ENCODE peak calls at places on chromosomes 1 and 21, in seven cellular contexts. One of them, this sample, is unnamed.

GRCh38 chr1:90344963-90345730 is 350.2 kb downstream of the ZNF326 start:
- DNase-seq in nephron progenitor cell: no peak
- DNase-seq in BE2C: no peak
- DNase-seq in HCT116: no peak
- DNase-seq in cardiac fibroblast: peak; percentile 0
- DNase-seq in CD8-positive, alpha-beta T cell: no peak
- DNase-seq in fibroblast of mammary gland: no peak
- DNase-seq in this sample: no peak

GRCh38 chr1:86950712-86951111 is 36.3 kb downstream of the HS2ST1 start:
- DNase-seq in BE2C: no peak
- DNase-seq in HCT116: no peak
- DNase-seq in CD8-positive, alpha-beta T cell: no peak
- DNase-seq in cardiac fibroblast: no peak
- DNase-seq in nephron progenitor cell: no peak
- DNase-seq in fibroblast of mammary gland: no peak
- DNase-seq in this sample: no peak

GRCh38 chr21:31337991-31338891 is 5.8 kb downstream of the TIAM1 start:
- DNase-seq in fibroblast of mammary gland: no peak
- DNase-seq in BE2C: no peak
- DNase-seq in HCT116: no peak
- DNase-seq in cardiac fibroblast: no peak
- DNase-seq in CD8-positive, alpha-beta T cell: no peak
- DNase-seq in nephron progenitor cell: no peak
- DNase-seq in this sample: no peak

GRCh38 chr1:51627672-51628071 is 10.8 kb downstream of the OSBPL9 start:
- DNase-seq in BE2C: peak; percentile 6
- DNase-seq in HCT116: no peak
- DNase-seq in CD8-positive, alpha-beta T cell: no peak
- DNase-seq in fibroblast of mammary gland: peak; percentile 72
- DNase-seq in cardiac fibroblast: peak; percentile 79
- DNase-seq in nephron progenitor cell: no peak
- DNase-seq in this sample: no peak

GRCh38 chr1:96926176-96926575 is 204.6 kb downstream of the PTBP2 start:
- DNase-seq in BE2C: no peak
- DNase-seq in fibroblast of mammary gland: no peak
- DNase-seq in nephron progenitor cell: no peak
- DNase-seq in cardiac fibroblast: no peak
- DNase-seq in CD8-positive, alpha-beta T cell: no peak
- DNase-seq in HCT116: no peak
- DNase-seq in this sample: no peak

GRCh38 chr21:38683222-38683621 is 122.5 kb upstream of the ETS2 start:
- DNase-seq in BE2C: no peak
- DNase-seq in nephron progenitor cell: no peak
- DNase-seq in fibroblast of mammary gland: peak; percentile 46
- DNase-seq in CD8-positive, alpha-beta T cell: no peak
- DNase-seq in cardiac fibroblast: peak; percentile 22
- DNase-seq in HCT116: no peak
- DNase-seq in this sample: no peak

GRCh38 chr21:38989745-38990423 is 184.2 kb downstream of the ETS2 start:
- DNase-seq in nephron progenitor cell: peak; percentile 64
- DNase-seq in BE2C: peak; percentile 76
- DNase-seq in HCT116: no peak
- DNase-seq in fibroblast of mammary gland: peak; percentile 92
- DNase-seq in cardiac fibroblast: peak; percentile 79
- DNase-seq in CD8-positive, alpha-beta T cell: no peak
- DNase-seq in this sample: peak; percentile 55

GRCh38 chr1:244361764-244362473 is 89.8 kb downstream of the ADSS2 start:
- DNase-seq in HCT116: no peak
- DNase-seq in CD8-positive, alpha-beta T cell: no peak
- DNase-seq in nephron progenitor cell: no peak
- DNase-seq in cardiac fibroblast: peak; percentile 74
- DNase-seq in fibroblast of mammary gland: peak; percentile 18
- DNase-seq in BE2C: no peak
- DNase-seq in this sample: no peak

GRCh38 chr1:232880354-232880753 is 70.1 kb upstream of the NTPCR start:
- DNase-seq in BE2C: peak; percentile 54
- DNase-seq in HCT116: peak; percentile 50
- DNase-seq in nephron progenitor cell: peak; percentile 12
- DNase-seq in fibroblast of mammary gland: peak; percentile 33
- DNase-seq in cardiac fibroblast: peak; percentile 49
- DNase-seq in CD8-positive, alpha-beta T cell: no peak
- DNase-seq in this sample: no peak

GRCh38 chr1:22186316-22186715 is 43.4 kb upstream of the WNT4 start:
- DNase-seq in fibroblast of mammary gland: no peak
- DNase-seq in cardiac fibroblast: no peak
- DNase-seq in CD8-positive, alpha-beta T cell: no peak
- DNase-seq in BE2C: no peak
- DNase-seq in nephron progenitor cell: no peak
- DNase-seq in HCT116: no peak
- DNase-seq in this sample: no peak

GRCh38 chr1:173393655-173393993 is 83.5 kb upstream of the PRDX6 start:
- DNase-seq in nephron progenitor cell: no peak
- DNase-seq in HCT116: no peak
- DNase-seq in CD8-positive, alpha-beta T cell: no peak
- DNase-seq in BE2C: no peak
- DNase-seq in fibroblast of mammary gland: peak; percentile 89
- DNase-seq in cardiac fibroblast: peak; percentile 95
- DNase-seq in this sample: peak; percentile 59

GRCh38 chr1:3366181-3367051 is 88.0 kb upstream of the ARHGEF16 start:
- DNase-seq in CD8-positive, alpha-beta T cell: no peak
- DNase-seq in BE2C: no peak
- DNase-seq in nephron progenitor cell: no peak
- DNase-seq in cardiac fibroblast: peak; percentile 44
- DNase-seq in fibroblast of mammary gland: peak; percentile 47
- DNase-seq in HCT116: no peak
- DNase-seq in this sample: no peak

GRCh38 chr1:94105957-94106529 is 14.9 kb downstream of the ABCA4 start:
- DNase-seq in cardiac fibroblast: no peak
- DNase-seq in nephron progenitor cell: no peak
- DNase-seq in BE2C: no peak
- DNase-seq in CD8-positive, alpha-beta T cell: no peak
- DNase-seq in HCT116: no peak
- DNase-seq in fibroblast of mammary gland: peak; percentile 22
- DNase-seq in this sample: no peak

GRCh38 chr1:59804301-59804700 is 10.4 kb upstream of the HOOK1 start:
- DNase-seq in cardiac fibroblast: peak; percentile 8
- DNase-seq in CD8-positive, alpha-beta T cell: no peak
- DNase-seq in nephron progenitor cell: no peak
- DNase-seq in HCT116: no peak
- DNase-seq in fibroblast of mammary gland: peak; percentile 6
- DNase-seq in BE2C: no peak
- DNase-seq in this sample: no peak

GRCh38 chr1:100995196-100995983 is 30.2 kb downstream of the DPH5 start:
- DNase-seq in CD8-positive, alpha-beta T cell: no peak
- DNase-seq in cardiac fibroblast: no peak
- DNase-seq in nephron progenitor cell: no peak
- DNase-seq in BE2C: no peak
- DNase-seq in fibroblast of mammary gland: no peak
- DNase-seq in HCT116: no peak
- DNase-seq in this sample: no peak

GRCh38 chr1:25246600-25247023 is 642 bp downstream of the RSRP1 start:
- DNase-seq in HCT116: no peak
- DNase-seq in BE2C: peak; percentile 22
- DNase-seq in nephron progenitor cell: peak; percentile 57
- DNase-seq in fibroblast of mammary gland: no peak
- DNase-seq in cardiac fibroblast: no peak
- DNase-seq in CD8-positive, alpha-beta T cell: peak; percentile 66
- DNase-seq in this sample: no peak

GRCh38 chr1:25245393-25245792 is 1.9 kb downstream of the RSRP1 start:
- DNase-seq in CD8-positive, alpha-beta T cell: no peak
- DNase-seq in cardiac fibroblast: no peak
- DNase-seq in BE2C: no peak
- DNase-seq in HCT116: no peak
- DNase-seq in fibroblast of mammary gland: no peak
- DNase-seq in nephron progenitor cell: no peak
- DNase-seq in this sample: no peak

GRCh38 chr1:25245809-25246599 is 1.2 kb downstream of the RSRP1 start:
- DNase-seq in BE2C: no peak
- DNase-seq in fibroblast of mammary gland: peak; percentile 62
- DNase-seq in nephron progenitor cell: no peak
- DNase-seq in cardiac fibroblast: peak; percentile 61
- DNase-seq in CD8-positive, alpha-beta T cell: no peak
- DNase-seq in HCT116: no peak
- DNase-seq in this sample: no peak

GRCh38 chr1:25247829-25248754 is 838 bp upstream of the RSRP1 start:
- DNase-seq in HCT116: no peak
- DNase-seq in CD8-positive, alpha-beta T cell: no peak
- DNase-seq in cardiac fibroblast: no peak
- DNase-seq in fibroblast of mammary gland: no peak
- DNase-seq in nephron progenitor cell: no peak
- DNase-seq in BE2C: no peak
- DNase-seq in this sample: no peak

DNA sequence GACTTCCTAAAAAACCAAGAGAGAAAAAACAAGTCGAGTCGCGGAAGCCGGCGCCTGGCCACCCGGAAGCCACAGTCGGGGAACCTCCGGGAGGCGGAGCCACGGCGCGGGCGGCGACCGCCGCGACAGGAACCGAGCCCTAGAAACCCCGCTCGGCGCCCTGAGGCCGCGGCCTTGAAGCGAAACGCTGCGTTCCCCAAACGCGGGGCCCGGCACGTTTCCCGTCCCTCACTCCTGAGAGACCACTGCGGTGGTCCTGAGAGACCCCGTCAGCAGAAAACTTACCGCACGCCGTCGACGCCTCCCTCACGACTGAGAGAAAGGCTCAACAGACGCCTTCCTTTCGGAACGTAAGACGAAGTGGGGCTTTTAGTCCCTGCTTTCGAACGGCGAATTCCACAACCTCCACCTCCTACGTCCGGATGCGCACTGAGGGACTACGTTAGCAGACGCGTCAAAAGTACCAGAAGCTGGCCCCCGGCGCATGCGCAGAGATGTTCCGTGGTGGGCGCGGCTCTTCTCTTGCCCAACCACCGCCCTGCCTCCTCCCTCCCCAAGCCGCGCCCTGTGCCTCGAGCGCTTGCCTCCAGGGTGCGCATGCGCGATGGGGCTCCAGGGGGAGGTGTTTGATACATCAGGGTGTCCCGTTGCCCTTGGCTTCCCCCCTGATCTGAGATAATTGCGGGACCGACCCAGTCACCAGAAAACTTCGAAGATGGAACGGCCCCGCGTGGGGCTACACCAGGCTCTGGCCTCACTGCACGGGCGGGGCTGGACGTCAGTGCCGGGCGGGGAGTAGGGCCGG is at the start of gene RSRP1:
- DNase-seq in HCT116: peak; percentile 93
- DNase-seq in nephron progenitor cell: peak; percentile 99
- DNase-seq in CD8-positive, alpha-beta T cell: peak; percentile 100
- DNase-seq in BE2C: peak; percentile 95
- DNase-seq in cardiac fibroblast: peak; percentile 98
- DNase-seq in fibroblast of mammary gland: peak; percentile 97
- DNase-seq in this sample: peak; percentile 90
- TF ChIP-seq CTCF in HCT116: no peak
- TF ChIP-seq CTCF in nephron progenitor cell: no peak
- TF ChIP-seq CTCF in CD8-positive, alpha-beta T cell: no peak
- TF ChIP-seq CTCF in BE2C: no peak
- TF ChIP-seq CTCF in cardiac fibroblast: no peak
- TF ChIP-seq CTCF in fibroblast of mammary gland: no peak
- TF ChIP-seq CTCF in this sample: no peak

DNA sequence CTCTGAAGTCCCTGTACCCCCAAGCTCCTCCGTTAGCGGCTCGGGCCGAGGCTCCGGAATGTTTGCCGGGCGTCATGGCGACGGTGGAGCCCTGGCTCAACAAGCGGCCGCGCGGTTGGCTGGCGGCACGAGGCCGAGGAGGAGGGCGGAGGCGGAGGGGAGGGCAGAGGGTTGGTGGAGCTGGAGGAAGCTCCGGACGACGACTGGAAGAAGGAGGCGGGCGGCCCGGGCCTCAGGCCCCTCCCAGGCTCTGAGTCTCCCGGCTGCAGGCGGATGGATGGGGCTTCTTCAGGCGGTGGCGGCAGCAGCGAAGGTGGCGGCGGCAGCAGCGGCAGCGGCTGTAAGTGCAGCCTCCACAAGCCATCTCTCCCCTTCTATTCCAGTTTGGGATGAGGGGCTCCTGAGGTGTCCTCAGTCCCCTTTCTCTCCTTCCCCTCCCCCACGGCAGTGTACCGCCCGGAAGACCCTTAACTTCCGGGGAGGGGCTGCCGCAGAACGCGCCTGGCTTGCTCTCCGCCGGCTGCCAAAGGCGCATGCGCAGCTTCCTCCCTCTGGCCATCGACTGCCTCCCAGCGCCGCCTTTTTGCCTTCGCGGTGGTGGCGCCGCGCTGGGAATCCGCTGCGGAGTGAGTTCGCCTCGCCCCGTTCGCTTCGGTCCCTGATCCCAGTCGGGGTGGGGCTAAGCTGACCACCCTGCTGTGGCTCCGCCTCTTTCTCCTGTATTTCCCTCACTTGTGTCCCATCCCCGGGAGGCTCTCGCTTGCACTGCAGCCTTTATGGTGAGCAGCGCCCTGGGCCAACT is at the start of the genes DNAI4 and MIER1:
- DNase-seq in BE2C: peak; percentile 94
- DNase-seq in nephron progenitor cell: peak; percentile 98
- DNase-seq in cardiac fibroblast: peak; percentile 98
- DNase-seq in CD8-positive, alpha-beta T cell: peak; percentile 96
- DNase-seq in fibroblast of mammary gland: peak; percentile 97
- DNase-seq in HCT116: peak; percentile 96
- DNase-seq in this sample: peak; percentile 90
- TF ChIP-seq CTCF in BE2C: peak; percentile 5
- TF ChIP-seq CTCF in nephron progenitor cell: no peak
- TF ChIP-seq CTCF in cardiac fibroblast: peak; percentile 17
- TF ChIP-seq CTCF in CD8-positive, alpha-beta T cell: no peak
- TF ChIP-seq CTCF in fibroblast of mammary gland: no peak
- TF ChIP-seq CTCF in HCT116: peak; percentile 18
- TF ChIP-seq CTCF in this sample: peak; percentile 12

GRCh38 chr1:30087465-30087864 is 635.9 kb downstream of the MATN1 start:
- DNase-seq in HCT116: no peak
- DNase-seq in CD8-positive, alpha-beta T cell: no peak
- DNase-seq in nephron progenitor cell: no peak
- DNase-seq in BE2C: no peak
- DNase-seq in cardiac fibroblast: no peak
- DNase-seq in fibroblast of mammary gland: no peak
- DNase-seq in this sample: no peak
- TF ChIP-seq CTCF in HCT116: peak; percentile 48
- TF ChIP-seq CTCF in CD8-positive, alpha-beta T cell: no peak
- TF ChIP-seq CTCF in nephron progenitor cell: peak; percentile 29
- TF ChIP-seq CTCF in BE2C: peak; percentile 45
- TF ChIP-seq CTCF in cardiac fibroblast: no peak
- TF ChIP-seq CTCF in fibroblast of mammary gland: peak; percentile 39
- TF ChIP-seq CTCF in this sample: peak; percentile 51

DNA sequence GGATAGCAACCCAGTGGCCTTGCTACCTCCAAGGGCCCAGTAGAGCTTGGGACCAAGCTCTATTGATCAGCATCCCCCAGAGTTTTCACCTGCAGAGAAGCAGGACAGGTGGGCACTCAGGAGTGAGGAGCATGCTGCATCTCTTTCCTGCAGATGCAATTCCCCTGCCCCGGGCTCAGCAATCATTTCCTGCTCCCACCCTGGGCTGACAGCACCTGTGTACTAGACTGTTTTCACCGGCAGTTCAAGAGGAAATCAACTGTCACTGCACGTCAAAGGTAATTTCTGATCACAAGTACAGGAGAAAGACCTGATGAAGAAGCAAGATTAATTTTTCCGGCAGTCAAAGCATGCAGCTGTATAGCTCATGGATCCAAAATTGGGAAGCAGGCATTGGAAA is 8.8 kb upstream of the NT5C1A start:
- DNase-seq in BE2C: no peak
- DNase-seq in HCT116: no peak
- DNase-seq in CD8-positive, alpha-beta T cell: no peak
- DNase-seq in fibroblast of mammary gland: no peak
- DNase-seq in nephron progenitor cell: no peak
- DNase-seq in cardiac fibroblast: no peak
- DNase-seq in this sample: no peak
- TF ChIP-seq CTCF in BE2C: no peak
- TF ChIP-seq CTCF in HCT116: no peak
- TF ChIP-seq CTCF in CD8-positive, alpha-beta T cell: no peak
- TF ChIP-seq CTCF in fibroblast of mammary gland: no peak
- TF ChIP-seq CTCF in nephron progenitor cell: no peak
- TF ChIP-seq CTCF in cardiac fibroblast: no peak
- TF ChIP-seq CTCF in this sample: no peak